ENCODE peak calls at places on chromosome 14, in seven cellular contexts. U is stimulated activated CD8-positive, alpha-beta memory T cell treated with anti-CD3 and anti-CD28 coated beads, Interleukin-4, amount 100 ng/mL, for 48 hours; X is tibial artery; W is T-cell; C is foreskin melanocyte; K is C1 segment of cervical spinal cord; S is amniotic stem cell. T is an unnamed sample.
A peak's percentile ranks its signal among the peaks of the same experiment; 100 is the strongest.

GRCh38 chr14:96625436-96625945 is 123.3 kb downstream of the PAPOLA start:
- DNase-seq in W (no peak), U (no peak), S (no peak), C (no peak), X (peak; percentile 42), K (no peak), T (no peak)

GRCh38 chr14:63512861-63513260 is 30.3 kb downstream of the PPP2R5E start:
- DNase-seq in S (no peak), C (no peak), U (no peak), W (no peak), K (no peak), X (no peak), T (no peak)

GRCh38 chr14:99659333-99659741 is 14.4 kb downstream of the HHIPL1 start:
- DNase-seq in C (no peak), K (no peak), S (no peak), X (no peak), U (no peak), W (no peak), T (no peak)

GRCh38 chr14:51298895-51299294 is 58.8 kb downstream of the TMX1 start:
- DNase-seq in W (no peak), X (no peak), C (no peak), K (no peak), S (no peak), U (no peak), T (no peak)

GRCh38 chr14:68178282-68178681 is 358.7 kb downstream of the RAD51B start:
- DNase-seq in U (no peak), W (no peak), X (no peak), S (no peak), K (no peak), C (peak; percentile 61), T (peak; percentile 36)

GRCh38 chr14:80172380-80173055 is 38.8 kb downstream of the DIO2 start:
- DNase-seq in S (no peak), X (no peak), W (no peak), C (no peak), K (no peak), U (no peak), T (no peak)

GRCh38 chr14:25121342-25122129 is 71.6 kb upstream of the STXBP6 start:
- DNase-seq in K (no peak), X (no peak), U (no peak), C (no peak), W (no peak), S (peak; percentile 67), T (peak; percentile 60)

GRCh38 chr14:85536835-85537195 is 6.9 kb downstream of the FLRT2 start:
- DNase-seq in K (no peak), X (no peak), C (peak; percentile 40), S (no peak), U (no peak), W (no peak), T (peak; percentile 1)

GRCh38 chr14:105166571-105167302 is 1.8 kb downstream of the JAG2 start:
- DNase-seq in X (no peak), W (no peak), K (no peak), C (no peak), S (no peak), U (no peak), T (no peak)

GRCh38 chr14:105413542-105413886 is 6.1 kb upstream of the MTA1 start:
- DNase-seq in U (no peak), W (no peak), K (no peak), C (no peak), X (no peak), S (no peak), T (no peak)

T was measured in astrocyte of the hippocampus.